ENCODE peak calls at places on chromosomes 6 and 20, in four cellular contexts. V, Q, D and A are unnamed samples. For H3K4me1, the result is how much of the 10 kb centered on the place peaks cover.

GRCh38 chr6:22917344-22917743 is 348.0 kb downstream of the HDGFL1 start:
- DNase-seq in V (no peak), Q (no peak), D (peak), A (no peak)

GRCh38 chr6:145704153-145704781 is 31.1 kb downstream of the EPM2A start:
- DNase-seq in V (no peak), Q (no peak), D (peak), A (no peak)

GRCh38 chr20:63755933-63756647 is 16.5 kb downstream of the SLC2A4RG start:
- DNase-seq in V (peak), Q (no peak), D (no peak), A (no peak)

GRCh38 chr20:32494498-32495216 is 90.5 kb downstream of the NOL4L start:
- DNase-seq in V (no peak), Q (no peak), D (no peak), A (no peak)

GRCh38 chr6:5457983-5458683 is 196.8 kb downstream of the FARS2 start:
- DNase-seq in V (no peak), Q (peak), D (no peak), A (peak)

GRCh38 chr6:142009647-142010046 is 123.1 kb upstream of the GJE1 start:
- DNase-seq in V (no peak), Q (no peak), D (peak), A (no peak)

GRCh38 chr20:38985603-38986170 is 23.5 kb downstream of the DHX35 start:
- DNase-seq in V (no peak), Q (no peak), D (peak), A (no peak)

GRCh38 chr6:2857580-2858337 is 16.1 kb upstream of the SERPINB1 start:
- DNase-seq in V (peak), Q (no peak), D (peak), A (no peak)

GRCh38 chr6:113763883-113764282 is 93.3 kb upstream of the MARCKS start:
- DNase-seq in V (no peak), Q (no peak), D (peak), A (no peak)

GRCh38 chr6:30483677-30484279 is 5.5 kb upstream of the HLA-E start:
- DNase-seq in V (no peak), Q (peak), D (peak), A (peak)

GRCh38 chr6:24981385-24981758 is 45.6 kb upstream of the RIPOR2 start:
- DNase-seq in V (no peak), Q (no peak), D (peak), A (no peak)

GRCh38 chr20:43988451-43988850 is 73.8 kb downstream of the TOX2 start:
- DNase-seq in V (no peak), Q (no peak), D (peak), A (no peak)

GRCh38 chr20:43681468-43681942 is 14.6 kb downstream of the MYBL2 start:
- DNase-seq in V (peak), Q (peak), D (no peak), A (no peak)

GRCh38 chr20:15767636-15768369 is 805.4 kb downstream of the KIF16B start:
- DNase-seq in V (no peak), Q (no peak), D (no peak), A (no peak)

GRCh38 chr6:109595998-109596397 is 95.0 kb downstream of the AK9 start:
- DNase-seq in V (no peak), Q (no peak), D (peak), A (no peak)

GRCh38 chr20:35286077-35286898 is 1.7 kb upstream of the EIF6 start:
- DNase-seq in V (no peak), Q (no peak), D (no peak), A (no peak)

GRCh38 chr6:165729307-165729936 is 66.4 kb upstream of the PDE10A start:
- DNase-seq in V (no peak), Q (peak), D (peak), A (no peak)

GRCh38 chr20:682123-682522 is 6.5 kb upstream of the SCRT2 start:
- DNase-seq in V (no peak), Q (no peak), D (no peak), A (no peak)

GRCh38 chr6:108482559-108482958 is 78.2 kb upstream of the FOXO3 start:
- DNase-seq in V (no peak), Q (no peak), D (no peak), A (no peak)

GRCh38 chr6:3367630-3368029 is 89.2 kb downstream of the SLC22A23 start:
- DNase-seq in V (no peak), Q (no peak), D (no peak), A (no peak)

GRCh38 chr20:50799176-50799889 is 4.5 kb downstream of the BCAS4 start:
- DNase-seq in V (peak), Q (no peak), D (no peak), A (no peak)

GRCh38 chr20:17859002-17859615 is 109.5 kb downstream of the SNX5 start:
- DNase-seq in V (peak), Q (no peak), D (no peak), A (no peak)

GRCh38 chr6:111242452-111242851 is 155.1 kb downstream of the SLC16A10 start:
- DNase-seq in V (no peak), Q (no peak), D (peak), A (no peak)

GRCh38 chr20:20603339-20603990 is 109.0 kb downstream of the RALGAPA2 start:
- DNase-seq in V (peak), Q (no peak), D (no peak), A (peak)

GRCh38 chr6:166592818-166593217 is 6.3 kb upstream of the RAMACL start:
- DNase-seq in V (no peak), Q (no peak), D (peak), A (no peak)

GRCh38 chr6:85675030-85675819 is 32.5 kb upstream of the SYNCRIP start:
- DNase-seq in V (no peak), Q (no peak), D (peak), A (no peak)

GRCh38 chr20:3210346-3210745 is 1.0 kb downstream of the ITPA start:
- DNase-seq in V (no peak), Q (no peak), D (no peak), A (no peak)

GRCh38 chr6:106608080-106608668 is 21.1 kb downstream of the RTN4IP1 start:
- DNase-seq in V (no peak), Q (peak), D (peak), A (peak)

GRCh38 chr6:4914412-4915159 is 89.3 kb downstream of the RPP40 start:
- DNase-seq in V (no peak), Q (no peak), D (peak), A (no peak)

GRCh38 chr6:19478992-19479391 is 358.2 kb upstream of the ID4 start:
- DNase-seq in V (no peak), Q (no peak), D (peak), A (no peak)

GRCh38 chr6:10995114-10995707 is 48.9 kb downstream of the ELOVL2 start:
- DNase-seq in V (no peak), Q (no peak), D (no peak), A (no peak)

GRCh38 chr20:57185188-57185743 is 81.2 kb downstream of the BMP7 start:
- DNase-seq in V (no peak), Q (no peak), D (no peak), A (no peak)

GRCh38 chr20:36355469-36356171 is 49.5 kb downstream of the DLGAP4 start:
- DNase-seq in V (no peak), Q (no peak), D (no peak), A (no peak)

GRCh38 chr20:62608218-62608565 is 34.1 kb upstream of the SLCO4A1 start:
- DNase-seq in V (no peak), Q (no peak), D (no peak), A (no peak)

GRCh38 chr20:25418779-25419178 is 11.3 kb downstream of the GINS1 start:
- DNase-seq in V (no peak), Q (no peak), D (peak), A (no peak)

DNA sequence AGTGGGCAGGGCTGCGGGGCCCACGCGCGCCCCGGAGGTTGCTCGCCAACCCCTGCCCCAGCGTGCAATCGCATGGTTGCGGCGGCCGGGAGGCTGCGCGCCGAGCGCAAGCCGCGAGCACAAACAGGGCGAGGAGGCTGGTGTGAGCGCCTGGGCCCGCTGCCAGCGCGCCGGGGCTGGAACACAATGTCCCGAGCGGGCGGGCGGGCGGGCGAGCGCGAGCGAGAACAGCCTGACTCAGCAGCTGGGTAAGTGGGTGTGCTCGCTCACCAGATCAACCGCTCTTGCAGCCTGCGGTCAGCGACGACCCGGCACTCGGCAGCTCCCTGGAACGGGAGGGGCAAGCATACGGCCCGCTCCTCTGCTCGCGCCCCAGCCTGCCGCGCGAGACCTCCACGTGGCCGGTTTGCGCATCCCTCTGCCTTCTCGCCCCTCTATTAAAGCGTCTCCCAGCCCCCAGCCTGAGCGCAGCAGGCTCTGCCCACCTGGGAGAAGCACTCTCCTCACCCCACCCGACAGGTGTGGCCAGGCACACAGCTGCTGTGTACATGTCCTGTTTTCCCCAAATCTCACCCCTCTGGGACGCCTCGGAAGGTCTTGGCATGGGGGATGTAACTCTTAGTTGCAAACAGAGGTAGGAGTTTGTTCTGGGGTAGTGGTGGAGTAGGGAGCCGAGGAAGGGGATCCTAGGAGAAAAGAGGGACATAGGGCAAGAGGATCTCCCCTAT is 8.7 kb upstream of the ARMC12 start:
- DNase-seq in V (peak), Q (peak), D (peak), A (peak)
- H3K4me1 ChIP-seq in V (half or more), Q (half or more), D (under half), A (half or more)

GRCh38 chr6:21587925-21588811 is 5.4 kb upstream of the SOX4 start:
- DNase-seq in V (peak), Q (peak), D (peak), A (peak)

GRCh38 chr6:21587182-21587924 is 6.2 kb upstream of the SOX4 start:
- DNase-seq in V (peak), Q (peak), D (peak), A (peak)

GRCh38 chr6:21586760-21587181 is 6.8 kb upstream of the SOX4 start:
- DNase-seq in V (no peak), Q (no peak), D (no peak), A (peak)

GRCh38 chr6:21590345-21590744 is 3.2 kb upstream of the SOX4 start:
- DNase-seq in V (no peak), Q (no peak), D (no peak), A (no peak)

GRCh38 chr6:21588812-21589811 is 4.4 kb upstream of the SOX4 start:
- DNase-seq in V (peak), Q (peak), D (peak), A (peak)
- TF ChIP-seq POLR2A in V (peak), Q (peak), D (peak), A (no peak)

DNA sequence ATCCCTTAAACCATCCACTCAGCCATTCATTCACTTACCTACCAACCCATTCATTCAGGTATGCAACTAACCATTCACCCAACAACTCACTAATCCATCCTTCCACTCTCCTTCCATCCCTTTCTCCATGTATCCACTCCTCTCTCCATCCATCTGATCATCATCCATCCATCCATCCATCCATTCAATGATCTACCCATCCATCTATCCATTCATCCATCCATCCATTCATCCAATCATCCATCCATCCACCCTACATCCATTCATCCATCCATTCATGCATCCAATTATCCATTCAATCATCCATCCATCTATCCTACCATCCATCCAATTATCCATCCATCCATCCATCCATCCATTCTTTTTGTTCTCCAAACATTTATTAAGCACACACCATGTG is 13.8 kb upstream of the BCAS1 start:
- DNase-seq in V (no peak), Q (no peak), D (no peak), A (no peak)
- H3K4me1 ChIP-seq in V (under half), Q (under half), D (under half), A (under half)

GRCh38 chr6:137866914-137867684 is at the start of gene TNFAIP3:
- DNase-seq in V (peak), Q (peak), D (peak), A (peak)
- TF ChIP-seq POLR2A in V (peak), Q (peak), D (peak), A (peak)

GRCh38 chr6:45590751-45591184 is 213.0 kb upstream of the SUPT3H start:
- DNase-seq in V (no peak), Q (no peak), D (peak), A (no peak)
- H3K4me1 ChIP-seq in V (under half), Q (under half), D (under half), A (under half)

DNA sequence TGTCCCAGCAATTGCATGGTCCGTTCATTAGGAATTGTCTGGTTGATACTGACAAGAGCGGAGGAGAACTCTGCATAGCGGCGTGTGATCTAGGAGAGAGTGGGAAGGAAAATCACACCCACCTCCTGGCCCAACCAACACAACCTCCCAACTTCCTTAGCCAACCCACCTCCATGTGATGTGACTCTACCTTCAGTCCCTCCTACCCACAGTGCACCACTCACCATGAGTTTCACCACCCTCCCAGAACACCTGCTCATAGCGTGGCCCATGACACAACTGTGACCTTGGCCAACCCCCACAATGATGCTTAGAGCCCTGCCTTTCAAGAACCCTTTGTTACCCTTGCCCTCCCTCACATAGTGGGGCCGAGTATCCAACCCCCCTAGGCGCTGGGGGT is 7.7 kb downstream of the VPS52 start:
- DNase-seq in V (peak), Q (no peak), D (no peak), A (no peak)
- TF ChIP-seq POLR2A in V (no peak), Q (no peak), D (no peak), A (no peak)

DNA sequence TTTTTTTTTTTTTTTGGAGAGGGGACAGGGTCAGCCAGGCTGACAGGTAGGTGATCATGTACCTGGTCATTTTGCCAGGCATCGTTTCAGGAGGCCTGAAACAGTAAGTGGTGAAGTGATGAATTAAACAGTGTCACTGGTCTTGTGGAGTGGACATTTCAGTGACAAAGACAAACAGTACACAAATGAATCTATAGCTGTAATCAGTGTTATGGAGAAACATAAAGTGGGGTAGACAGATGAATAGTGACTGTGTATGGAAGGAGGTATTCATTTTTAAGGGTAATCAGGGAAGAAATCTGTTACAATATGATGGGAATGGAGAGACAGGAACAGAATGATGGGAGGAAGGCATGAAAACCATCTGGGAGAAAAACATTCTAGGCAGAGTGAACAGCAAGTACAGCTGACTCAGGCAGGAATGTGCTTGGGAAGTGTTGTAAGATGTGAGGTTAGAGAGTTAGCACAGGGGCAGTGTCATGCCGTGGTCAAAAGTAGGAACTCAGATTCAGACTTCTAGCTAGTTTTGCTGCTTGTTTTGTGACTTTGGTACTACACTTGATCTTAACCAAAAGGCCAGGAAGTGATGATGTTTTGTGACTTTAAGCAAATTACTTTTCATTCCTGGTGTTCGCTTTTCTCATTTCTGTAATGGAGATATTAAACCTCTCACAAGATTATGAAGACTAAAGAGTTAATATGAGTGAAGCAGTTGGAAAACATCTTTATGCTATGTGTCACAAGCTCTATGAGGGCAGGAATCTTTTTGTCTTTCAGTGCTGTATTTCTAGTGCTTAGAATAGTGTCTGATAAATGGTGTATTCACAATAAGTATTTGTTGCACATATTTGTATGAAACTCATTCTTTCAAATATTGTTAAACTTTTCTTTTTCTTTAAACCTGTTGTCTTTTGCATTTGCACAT is 43.4 kb downstream of the QKI start:
- DNase-seq in V (no peak), Q (no peak), D (peak), A (no peak)
- H3K4me1 ChIP-seq in V (half or more), Q (under half), D (under half), A (under half)

GRCh38 chr6:41733707-41734665 is 1.4 kb downstream of the TFEB start:
- DNase-seq in V (peak), Q (peak), D (peak), A (peak)
- TF ChIP-seq POLR2A in V (peak), Q (peak), D (no peak), A (peak)

GRCh38 chr6:118646977-118647376 is 4.4 kb downstream of the CEP85L start:
- DNase-seq in V (no peak), Q (no peak), D (no peak), A (no peak)

GRCh38 chr6:118639054-118639964 is 12.1 kb downstream of the CEP85L start:
- DNase-seq in V (no peak), Q (no peak), D (no peak), A (no peak)

GRCh38 chr6:118645395-118645794 is 6.0 kb downstream of the CEP85L start:
- DNase-seq in V (no peak), Q (no peak), D (no peak), A (no peak)

GRCh38 chr6:118641042-118641441 is 10.3 kb downstream of the CEP85L start:
- DNase-seq in V (no peak), Q (no peak), D (no peak), A (no peak)

GRCh38 chr6:118644007-118644406 is 7.4 kb downstream of the CEP85L start:
- DNase-seq in V (no peak), Q (no peak), D (peak), A (no peak)
- H3K4me1 ChIP-seq in V (half or more), Q (under half), D (under half), A (under half)

DNA sequence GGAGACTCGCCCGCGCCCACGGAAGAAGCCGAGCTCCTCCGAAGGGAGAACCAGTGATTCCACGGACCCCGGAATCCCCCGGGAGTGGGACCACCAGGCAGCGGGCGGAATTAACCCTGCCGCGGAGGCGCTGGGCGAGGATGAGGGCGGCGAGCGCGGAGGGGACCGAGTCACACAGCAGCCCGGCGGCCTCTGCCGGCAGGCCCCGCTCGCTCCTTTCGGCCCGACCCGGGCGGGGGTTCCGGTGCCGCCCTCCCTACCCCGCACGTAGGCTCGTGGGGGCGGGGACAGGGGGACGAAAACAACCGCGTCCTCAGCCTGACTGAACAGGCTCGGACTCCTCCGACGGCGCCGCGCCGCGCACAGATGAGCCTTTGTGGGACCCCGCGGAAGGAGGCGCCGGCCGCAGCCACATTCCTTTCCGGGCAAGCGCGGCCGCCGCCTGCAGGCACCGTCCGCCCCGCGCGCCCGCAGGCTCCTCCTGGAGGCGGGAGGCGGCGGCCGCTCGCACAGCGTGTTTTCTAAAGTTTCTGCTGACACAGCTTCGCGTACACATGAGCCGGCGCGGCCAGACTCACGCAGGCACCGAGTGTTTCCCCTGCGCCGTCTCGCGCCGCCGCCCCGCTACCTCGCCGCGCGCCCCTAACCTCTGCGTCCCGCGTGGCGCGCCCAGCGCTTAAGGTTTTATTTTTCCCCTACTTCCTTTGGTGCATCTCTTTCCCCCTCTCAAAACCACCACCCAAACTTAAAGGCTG is 244.3 kb downstream of the ARID1B start:
- DNase-seq in V (peak), Q (peak), D (peak), A (peak)
- TF ChIP-seq POLR2A in V (peak), Q (peak), D (peak), A (peak)